ENCODE peak calls at places on chromosomes 7 and 10, in seven cellular contexts. X, A, N, M, T, H and J are unnamed samples.

GRCh38 chr10:124605001-124605370 is 139.2 kb downstream of the FAM53B start:
- DNase-seq in X (no peak), A (no peak), N (no peak), M (no peak), T (no peak), H (peak; percentile 72), J (no peak)

GRCh38 chr7:149494738-149495368 is 2.8 kb downstream of the ZNF746 start:
- DNase-seq in X (no peak), A (no peak), N (no peak), M (no peak), T (peak; percentile 91), H (no peak), J (no peak)

GRCh38 chr10:112907893-112908292 is 42.2 kb upstream of the TCF7L2 start:
- DNase-seq in X (no peak), A (peak; percentile 39), N (no peak), M (no peak), T (no peak), H (no peak), J (no peak)

GRCh38 chr7:37187179-37187578 is 261.5 kb downstream of the ELMO1 start:
- DNase-seq in X (no peak), A (no peak), N (no peak), M (no peak), T (no peak), H (no peak), J (no peak)

GRCh38 chr7:100720320-100720644 is at the start of gene EPO:
- DNase-seq in X (no peak), A (no peak), N (no peak), M (no peak), T (no peak), H (no peak), J (no peak)

GRCh38 chr7:157458254-157458633 is 121.4 kb downstream of the DNAJB6 start:
- DNase-seq in X (no peak), A (no peak), N (no peak), M (no peak), T (no peak), H (peak; percentile 25), J (no peak)

GRCh38 chr7:45001138-45001694 is 1.2 kb downstream of the CCM2 start:
- DNase-seq in X (peak; percentile 17), A (no peak), N (no peak), M (no peak), T (peak; percentile 41), H (peak; percentile 82), J (no peak)

GRCh38 chr7:104208421-104208780 is 588 bp upstream of the ORC5 start:
- DNase-seq in X (no peak), A (no peak), N (no peak), M (no peak), T (no peak), H (no peak), J (no peak)

GRCh38 chr7:138245682-138246081 is 169.4 kb downstream of the AKR1D1 start:
- DNase-seq in X (no peak), A (no peak), N (no peak), M (no peak), T (peak; percentile 76), H (no peak), J (no peak)

GRCh38 chr7:71615017-71615416 is 483.1 kb downstream of the GALNT17 start:
- DNase-seq in X (no peak), A (no peak), N (no peak), M (no peak), T (no peak), H (no peak), J (no peak)

GRCh38 chr10:44835300-44835699 is 75.8 kb upstream of the TMEM72 start:
- DNase-seq in X (no peak), A (no peak), N (no peak), M (no peak), T (no peak), H (no peak), J (no peak)

GRCh38 chr7:48168159-48168558 is 3.1 kb upstream of the ABCA13 start:
- DNase-seq in X (peak; percentile 82), A (no peak), N (no peak), M (no peak), T (no peak), H (no peak), J (no peak)

GRCh38 chr10:72087969-72088878 is at the start of gene SPOCK2:
- DNase-seq in X (peak; percentile 14), A (no peak), N (no peak), M (no peak), T (no peak), H (peak; percentile 89), J (no peak)

GRCh38 chr10:3527869-3528268 is 257.1 kb downstream of the KLF6 start:
- DNase-seq in X (no peak), A (no peak), N (no peak), M (no peak), T (no peak), H (no peak), J (no peak)

GRCh38 chr10:84204122-84204521 is 9.8 kb downstream of the CDHR1 start:
- DNase-seq in X (no peak), A (peak; percentile 6), N (no peak), M (no peak), T (no peak), H (peak; percentile 61), J (no peak)

GRCh38 chr10:88386878-88387773 is 196.0 kb downstream of the RNLS start:
- DNase-seq in X (peak; percentile 88), A (peak; percentile 43), N (no peak), M (no peak), T (peak; percentile 80), H (no peak), J (peak; percentile 40)

GRCh38 chr10:3424102-3424803 is 251.7 kb upstream of the PITRM1 start:
- DNase-seq in X (peak; percentile 45), A (peak; percentile 28), N (no peak), M (no peak), T (no peak), H (no peak), J (peak; percentile 39)

GRCh38 chr7:101614098-101614938 is 14.8 kb downstream of the MYL10 start:
- DNase-seq in X (no peak), A (no peak), N (no peak), M (no peak), T (no peak), H (peak; percentile 62), J (no peak)

GRCh38 chr7:82044497-82045080 is 274.7 kb upstream of the HGF start:
- DNase-seq in X (peak; percentile 67), A (peak; percentile 23), N (peak; percentile 54), M (peak; percentile 40), T (peak; percentile 3), H (no peak), J (peak; percentile 57)

GRCh38 chr7:67692425-67692824 is 695.8 kb downstream of the TYW1 start:
- DNase-seq in X (no peak), A (no peak), N (peak; percentile 22), M (peak; percentile 79), T (no peak), H (no peak), J (no peak)

GRCh38 chr7:135001390-135002165 is 15.3 kb downstream of the AGBL3 start:
- DNase-seq in X (no peak), A (no peak), N (no peak), M (no peak), T (no peak), H (no peak), J (no peak)

GRCh38 chr10:130422366-130423324 is 286.5 kb downstream of the GLRX3 start:
- DNase-seq in X (no peak), A (no peak), N (no peak), M (no peak), T (no peak), H (no peak), J (no peak)

DNA sequence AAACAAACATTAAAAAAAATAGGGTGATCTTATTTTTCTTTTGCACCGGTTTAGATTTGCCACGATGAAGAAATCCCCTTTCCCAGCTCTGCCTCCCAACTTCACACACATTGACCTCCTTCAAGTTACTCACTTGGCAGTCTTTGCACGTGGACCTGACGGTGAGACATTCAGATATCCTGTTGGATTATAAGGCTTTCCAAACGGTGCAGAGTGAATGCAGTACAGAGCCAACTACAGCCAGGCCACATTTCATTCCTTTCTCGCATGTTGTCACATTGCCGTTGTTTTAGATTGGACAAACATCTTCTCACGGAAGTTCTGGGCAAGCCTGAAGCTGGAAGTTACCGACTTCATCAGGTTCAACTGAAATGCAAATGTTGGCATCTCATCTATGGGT is 159.2 kb downstream of the HDAC9 start:
- DNase-seq in X (no peak), A (no peak), N (no peak), M (no peak), T (no peak), H (no peak), J (no peak)
- H3K27ac ChIP-seq in X (no peak overlapping the region), A (no peak overlapping the region), N (no peak overlapping the region), M (no peak overlapping the region), T (no peak overlapping the region), H (no peak overlapping the region), J (no peak overlapping the region)

GRCh38 chr10:18610517-18610916 is 40.9 kb downstream of the NSUN6 start:
- DNase-seq in X (peak; percentile 84), A (peak; percentile 72), N (peak; percentile 70), M (peak; percentile 60), T (no peak), H (no peak), J (no peak)
- TF ChIP-seq POLR2AphosphoS5 in X (peak; percentile 15), A (peak; percentile 42), N (no peak), M (peak; percentile 81), T (no peak), H (no peak), J (no peak)

DNA sequence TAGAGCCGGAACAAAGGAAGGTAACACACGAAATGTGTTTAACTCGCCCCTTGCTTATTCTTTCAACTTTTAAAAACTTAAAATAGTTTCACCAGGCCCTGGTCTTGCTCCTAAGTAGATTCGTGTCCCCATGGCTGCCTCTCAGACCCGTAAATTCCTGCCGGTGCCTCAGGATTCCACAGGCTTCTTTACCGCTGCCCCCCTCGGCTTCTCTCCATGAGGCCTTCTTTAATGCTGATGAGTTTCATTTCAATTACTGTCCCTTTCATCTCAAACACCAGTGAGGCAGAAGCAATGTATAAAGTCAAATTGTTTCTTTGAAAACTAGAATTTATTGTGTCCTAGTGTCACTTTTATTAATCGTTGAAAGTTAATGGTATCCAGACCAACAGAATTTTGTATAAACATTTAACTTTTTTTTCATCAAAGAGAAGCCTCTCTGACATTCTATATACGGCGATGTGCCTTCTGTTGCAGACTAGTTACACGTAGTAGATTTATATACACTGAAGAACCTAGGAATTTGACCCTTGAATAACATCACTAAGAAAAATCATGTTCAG is 225.2 kb downstream of the C7orf25 start:
- DNase-seq in X (no peak), A (no peak), N (no peak), M (no peak), T (no peak), H (no peak), J (no peak)
- H3K27ac ChIP-seq in X (no peak overlapping the region), A (no peak overlapping the region), N (no peak overlapping the region), M (no peak overlapping the region), T (no peak overlapping the region), H (no peak overlapping the region), J (no peak overlapping the region)

GRCh38 chr7:30478349-30479228 is at the start of gene NOD1:
- DNase-seq in X (peak; percentile 81), A (peak; percentile 44), N (peak; percentile 20), M (peak; percentile 58), T (peak; percentile 45), H (peak; percentile 97), J (no peak)
- TF ChIP-seq POLR2AphosphoS5 in X (peak; percentile 80), A (peak; percentile 75), N (peak; percentile 92), M (no peak), T (peak; percentile 80), H (peak; percentile 90), J (peak; percentile 84)

GRCh38 chr10:11882646-11883375 is 59.7 kb downstream of the PROSER2 start:
- DNase-seq in X (no peak), A (no peak), N (no peak), M (no peak), T (no peak), H (no peak), J (no peak)
- H3K27ac ChIP-seq in X (no peak overlapping the region), A (peak overlapping the region; percentile 85), N (no peak overlapping the region), M (no peak overlapping the region), T (no peak overlapping the region), H (no peak overlapping the region), J (no peak overlapping the region)